ENCODE peak calls at places on chromosomes 4 and X, in eight cellular contexts. One of them, this sample, is unnamed.

GRCh38 chrX:12080265-12080664 is 58.0 kb upstream of the FRMPD4 start:
- DNase-seq in aorta: no peak
- DNase-seq in astrocyte of the spinal cord: peak
- DNase-seq in Right ventricle myocardium inferior: no peak
- DNase-seq in WTC11: no peak
- DNase-seq in activated T-cell treated with anti-CD3 and anti-CD28 coated beads, Interleukin-2, amount 50 U/mL, for 72 hours: no peak
- DNase-seq in GM04504: peak
- DNase-seq in NCI-H69: peak
- DNase-seq in this sample: no peak

GRCh38 chr4:76969493-76969892 is 19.9 kb downstream of the SEPTIN11 start:
- DNase-seq in activated T-cell treated with anti-CD3 and anti-CD28 coated beads, Interleukin-2, amount 50 U/mL, for 72 hours: no peak
- DNase-seq in aorta: no peak
- DNase-seq in NCI-H69: peak
- DNase-seq in WTC11: no peak
- DNase-seq in astrocyte of the spinal cord: no peak
- DNase-seq in GM04504: no peak
- DNase-seq in Right ventricle myocardium inferior: no peak
- DNase-seq in this sample: no peak

GRCh38 chrX:51743179-51743957 is at the start of gene GSPT2:
- DNase-seq in GM04504: peak
- DNase-seq in Right ventricle myocardium inferior: peak
- DNase-seq in NCI-H69: peak
- DNase-seq in aorta: peak
- DNase-seq in WTC11: peak
- DNase-seq in activated T-cell treated with anti-CD3 and anti-CD28 coated beads, Interleukin-2, amount 50 U/mL, for 72 hours: peak
- DNase-seq in astrocyte of the spinal cord: peak
- DNase-seq in this sample: peak

GRCh38 chr4:8707045-8707781 is 114.6 kb downstream of the CPZ start:
- DNase-seq in WTC11: peak
- DNase-seq in Right ventricle myocardium inferior: peak
- DNase-seq in astrocyte of the spinal cord: no peak
- DNase-seq in NCI-H69: peak
- DNase-seq in activated T-cell treated with anti-CD3 and anti-CD28 coated beads, Interleukin-2, amount 50 U/mL, for 72 hours: no peak
- DNase-seq in aorta: peak
- DNase-seq in GM04504: no peak
- DNase-seq in this sample: peak

GRCh38 chr4:1362046-1362445 is 15.0 kb downstream of the UVSSA start:
- DNase-seq in aorta: no peak
- DNase-seq in astrocyte of the spinal cord: no peak
- DNase-seq in NCI-H69: no peak
- DNase-seq in GM04504: no peak
- DNase-seq in Right ventricle myocardium inferior: no peak
- DNase-seq in WTC11: no peak
- DNase-seq in activated T-cell treated with anti-CD3 and anti-CD28 coated beads, Interleukin-2, amount 50 U/mL, for 72 hours: no peak
- DNase-seq in this sample: no peak

GRCh38 chr4:157244348-157244747 is 23.8 kb downstream of the GRIA2 start:
- DNase-seq in activated T-cell treated with anti-CD3 and anti-CD28 coated beads, Interleukin-2, amount 50 U/mL, for 72 hours: no peak
- DNase-seq in NCI-H69: no peak
- DNase-seq in WTC11: no peak
- DNase-seq in Right ventricle myocardium inferior: no peak
- DNase-seq in aorta: no peak
- DNase-seq in astrocyte of the spinal cord: no peak
- DNase-seq in GM04504: no peak
- DNase-seq in this sample: no peak

GRCh38 chr4:3248811-3249661 is at the start of gene MSANTD1:
- DNase-seq in GM04504: no peak
- DNase-seq in WTC11: no peak
- DNase-seq in astrocyte of the spinal cord: peak
- DNase-seq in NCI-H69: no peak
- DNase-seq in Right ventricle myocardium inferior: peak
- DNase-seq in activated T-cell treated with anti-CD3 and anti-CD28 coated beads, Interleukin-2, amount 50 U/mL, for 72 hours: no peak
- DNase-seq in aorta: no peak
- DNase-seq in this sample: no peak

GRCh38 chr4:88093874-88094273 is 64.6 kb downstream of the ABCG2 start:
- DNase-seq in activated T-cell treated with anti-CD3 and anti-CD28 coated beads, Interleukin-2, amount 50 U/mL, for 72 hours: no peak
- DNase-seq in NCI-H69: no peak
- DNase-seq in astrocyte of the spinal cord: no peak
- DNase-seq in GM04504: no peak
- DNase-seq in WTC11: no peak
- DNase-seq in Right ventricle myocardium inferior: no peak
- DNase-seq in aorta: no peak
- DNase-seq in this sample: no peak

GRCh38 chrX:140141444-140142029 is 176.2 kb upstream of the CXorf66 start:
- DNase-seq in Right ventricle myocardium inferior: no peak
- DNase-seq in NCI-H69: peak
- DNase-seq in astrocyte of the spinal cord: peak
- DNase-seq in WTC11: peak
- DNase-seq in activated T-cell treated with anti-CD3 and anti-CD28 coated beads, Interleukin-2, amount 50 U/mL, for 72 hours: peak
- DNase-seq in aorta: no peak
- DNase-seq in GM04504: no peak
- DNase-seq in this sample: no peak

GRCh38 chr4:10403633-10404445 is 53.4 kb downstream of the ZNF518B start:
- DNase-seq in WTC11: no peak
- DNase-seq in NCI-H69: peak
- DNase-seq in Right ventricle myocardium inferior: no peak
- DNase-seq in aorta: no peak
- DNase-seq in activated T-cell treated with anti-CD3 and anti-CD28 coated beads, Interleukin-2, amount 50 U/mL, for 72 hours: no peak
- DNase-seq in astrocyte of the spinal cord: peak
- DNase-seq in GM04504: peak
- DNase-seq in this sample: no peak

GRCh38 chr4:40915318-40916217 is 165.8 kb downstream of the NSUN7 start:
- DNase-seq in activated T-cell treated with anti-CD3 and anti-CD28 coated beads, Interleukin-2, amount 50 U/mL, for 72 hours: peak
- DNase-seq in WTC11: no peak
- DNase-seq in NCI-H69: no peak
- DNase-seq in Right ventricle myocardium inferior: no peak
- DNase-seq in astrocyte of the spinal cord: peak
- DNase-seq in GM04504: no peak
- DNase-seq in aorta: peak
- DNase-seq in this sample: no peak

GRCh38 chrX:32395878-32396277 is 815.5 kb downstream of the DMD start:
- DNase-seq in NCI-H69: no peak
- DNase-seq in Right ventricle myocardium inferior: no peak
- DNase-seq in activated T-cell treated with anti-CD3 and anti-CD28 coated beads, Interleukin-2, amount 50 U/mL, for 72 hours: no peak
- DNase-seq in GM04504: no peak
- DNase-seq in aorta: no peak
- DNase-seq in WTC11: no peak
- DNase-seq in astrocyte of the spinal cord: no peak
- DNase-seq in this sample: no peak

GRCh38 chrX:48491809-48492208 is 15.8 kb downstream of the FTSJ1 start:
- DNase-seq in GM04504: no peak
- DNase-seq in activated T-cell treated with anti-CD3 and anti-CD28 coated beads, Interleukin-2, amount 50 U/mL, for 72 hours: no peak
- DNase-seq in NCI-H69: no peak
- DNase-seq in Right ventricle myocardium inferior: no peak
- DNase-seq in astrocyte of the spinal cord: no peak
- DNase-seq in WTC11: no peak
- DNase-seq in aorta: peak
- DNase-seq in this sample: no peak

GRCh38 chr4:120071192-120071795 is 4.6 kb upstream of the MAD2L1 start:
- DNase-seq in GM04504: peak
- DNase-seq in astrocyte of the spinal cord: peak
- DNase-seq in Right ventricle myocardium inferior: no peak
- DNase-seq in WTC11: no peak
- DNase-seq in activated T-cell treated with anti-CD3 and anti-CD28 coated beads, Interleukin-2, amount 50 U/mL, for 72 hours: peak
- DNase-seq in NCI-H69: peak
- DNase-seq in aorta: no peak
- DNase-seq in this sample: no peak

GRCh38 chr4:8818063-8818881 is 53.4 kb downstream of the HMX1 start:
- DNase-seq in NCI-H69: peak
- DNase-seq in GM04504: no peak
- DNase-seq in Right ventricle myocardium inferior: peak
- DNase-seq in activated T-cell treated with anti-CD3 and anti-CD28 coated beads, Interleukin-2, amount 50 U/mL, for 72 hours: no peak
- DNase-seq in WTC11: peak
- DNase-seq in astrocyte of the spinal cord: no peak
- DNase-seq in aorta: peak
- DNase-seq in this sample: no peak

GRCh38 chr4:73197220-73197619 is 61.4 kb downstream of the ANKRD17 start:
- DNase-seq in astrocyte of the spinal cord: no peak
- DNase-seq in aorta: no peak
- DNase-seq in activated T-cell treated with anti-CD3 and anti-CD28 coated beads, Interleukin-2, amount 50 U/mL, for 72 hours: no peak
- DNase-seq in WTC11: no peak
- DNase-seq in Right ventricle myocardium inferior: no peak
- DNase-seq in NCI-H69: no peak
- DNase-seq in GM04504: no peak
- DNase-seq in this sample: no peak

GRCh38 chrX:105701310-105702052 is 120.9 kb upstream of the NRK start:
- DNase-seq in activated T-cell treated with anti-CD3 and anti-CD28 coated beads, Interleukin-2, amount 50 U/mL, for 72 hours: no peak
- DNase-seq in WTC11: no peak
- DNase-seq in aorta: no peak
- DNase-seq in astrocyte of the spinal cord: peak
- DNase-seq in GM04504: no peak
- DNase-seq in NCI-H69: no peak
- DNase-seq in Right ventricle myocardium inferior: no peak
- DNase-seq in this sample: no peak

GRCh38 chrX:150324035-150324728 is 38.9 kb upstream of the MAMLD1 start:
- DNase-seq in Right ventricle myocardium inferior: no peak
- DNase-seq in aorta: no peak
- DNase-seq in GM04504: peak
- DNase-seq in astrocyte of the spinal cord: peak
- DNase-seq in activated T-cell treated with anti-CD3 and anti-CD28 coated beads, Interleukin-2, amount 50 U/mL, for 72 hours: no peak
- DNase-seq in WTC11: no peak
- DNase-seq in NCI-H69: no peak
- DNase-seq in this sample: no peak

GRCh38 chr4:112214397-112215264 is 17.0 kb upstream of the AP1AR start:
- DNase-seq in GM04504: no peak
- DNase-seq in activated T-cell treated with anti-CD3 and anti-CD28 coated beads, Interleukin-2, amount 50 U/mL, for 72 hours: no peak
- DNase-seq in WTC11: no peak
- DNase-seq in NCI-H69: peak
- DNase-seq in astrocyte of the spinal cord: peak
- DNase-seq in Right ventricle myocardium inferior: no peak
- DNase-seq in aorta: no peak
- DNase-seq in this sample: no peak

GRCh38 chr4:167100120-167100519 is 134.2 kb downstream of the SPOCK3 start:
- DNase-seq in aorta: no peak
- DNase-seq in astrocyte of the spinal cord: peak
- DNase-seq in activated T-cell treated with anti-CD3 and anti-CD28 coated beads, Interleukin-2, amount 50 U/mL, for 72 hours: no peak
- DNase-seq in GM04504: no peak
- DNase-seq in Right ventricle myocardium inferior: no peak
- DNase-seq in WTC11: no peak
- DNase-seq in NCI-H69: peak
- DNase-seq in this sample: no peak

GRCh38 chrX:42946544-42947223 is 168.7 kb upstream of the PPP1R2C start:
- DNase-seq in GM04504: no peak
- DNase-seq in Right ventricle myocardium inferior: no peak
- DNase-seq in NCI-H69: no peak
- DNase-seq in activated T-cell treated with anti-CD3 and anti-CD28 coated beads, Interleukin-2, amount 50 U/mL, for 72 hours: no peak
- DNase-seq in astrocyte of the spinal cord: no peak
- DNase-seq in aorta: no peak
- DNase-seq in WTC11: no peak
- DNase-seq in this sample: no peak

GRCh38 chrX:41553688-41554087 is 106.5 kb downstream of the NYX start:
- DNase-seq in astrocyte of the spinal cord: peak
- DNase-seq in GM04504: no peak
- DNase-seq in NCI-H69: no peak
- DNase-seq in Right ventricle myocardium inferior: no peak
- DNase-seq in activated T-cell treated with anti-CD3 and anti-CD28 coated beads, Interleukin-2, amount 50 U/mL, for 72 hours: no peak
- DNase-seq in WTC11: no peak
- DNase-seq in aorta: no peak
- DNase-seq in this sample: no peak

GRCh38 chrX:68714856-68715255 is 67.4 kb downstream of the STARD8 start:
- DNase-seq in Right ventricle myocardium inferior: no peak
- DNase-seq in NCI-H69: no peak
- DNase-seq in GM04504: no peak
- DNase-seq in activated T-cell treated with anti-CD3 and anti-CD28 coated beads, Interleukin-2, amount 50 U/mL, for 72 hours: no peak
- DNase-seq in WTC11: no peak
- DNase-seq in aorta: no peak
- DNase-seq in astrocyte of the spinal cord: no peak
- DNase-seq in this sample: no peak

GRCh38 chr4:52588097-52588496 is 71.0 kb downstream of the USP46 start:
- DNase-seq in NCI-H69: peak
- DNase-seq in WTC11: peak
- DNase-seq in Right ventricle myocardium inferior: no peak
- DNase-seq in astrocyte of the spinal cord: peak
- DNase-seq in GM04504: no peak
- DNase-seq in aorta: no peak
- DNase-seq in activated T-cell treated with anti-CD3 and anti-CD28 coated beads, Interleukin-2, amount 50 U/mL, for 72 hours: peak
- DNase-seq in this sample: peak

GRCh38 chr4:61445374-61446063 is 245.4 kb downstream of the ADGRL3 start:
- DNase-seq in WTC11: no peak
- DNase-seq in Right ventricle myocardium inferior: no peak
- DNase-seq in astrocyte of the spinal cord: no peak
- DNase-seq in activated T-cell treated with anti-CD3 and anti-CD28 coated beads, Interleukin-2, amount 50 U/mL, for 72 hours: no peak
- DNase-seq in GM04504: no peak
- DNase-seq in aorta: no peak
- DNase-seq in NCI-H69: peak
- DNase-seq in this sample: no peak

GRCh38 chrX:107672955-107673378 is 44.7 kb downstream of the PRPS1 start:
- DNase-seq in activated T-cell treated with anti-CD3 and anti-CD28 coated beads, Interleukin-2, amount 50 U/mL, for 72 hours: peak
- DNase-seq in Right ventricle myocardium inferior: peak
- DNase-seq in WTC11: peak
- DNase-seq in astrocyte of the spinal cord: peak
- DNase-seq in GM04504: peak
- DNase-seq in aorta: peak
- DNase-seq in NCI-H69: peak
- DNase-seq in this sample: peak

GRCh38 chr4:76458829-76459228 is 23.8 kb downstream of the SHROOM3 start:
- DNase-seq in astrocyte of the spinal cord: no peak
- DNase-seq in Right ventricle myocardium inferior: no peak
- DNase-seq in WTC11: peak
- DNase-seq in aorta: no peak
- DNase-seq in activated T-cell treated with anti-CD3 and anti-CD28 coated beads, Interleukin-2, amount 50 U/mL, for 72 hours: no peak
- DNase-seq in NCI-H69: peak
- DNase-seq in GM04504: no peak
- DNase-seq in this sample: no peak

GRCh38 chr4:71290074-71290473 is 48.7 kb upstream of the SLC4A4 start:
- DNase-seq in GM04504: peak
- DNase-seq in NCI-H69: no peak
- DNase-seq in Right ventricle myocardium inferior: no peak
- DNase-seq in WTC11: no peak
- DNase-seq in astrocyte of the spinal cord: peak
- DNase-seq in activated T-cell treated with anti-CD3 and anti-CD28 coated beads, Interleukin-2, amount 50 U/mL, for 72 hours: no peak
- DNase-seq in aorta: no peak
- DNase-seq in this sample: no peak

GRCh38 chrX:74521961-74522833 is 92.2 kb downstream of the RLIM start:
- DNase-seq in astrocyte of the spinal cord: peak
- DNase-seq in aorta: no peak
- DNase-seq in WTC11: no peak
- DNase-seq in Right ventricle myocardium inferior: peak
- DNase-seq in NCI-H69: no peak
- DNase-seq in GM04504: peak
- DNase-seq in activated T-cell treated with anti-CD3 and anti-CD28 coated beads, Interleukin-2, amount 50 U/mL, for 72 hours: no peak
- DNase-seq in this sample: peak

GRCh38 chr4:143375326-143376073 is 38.8 kb downstream of the GAB1 start:
- DNase-seq in WTC11: peak
- DNase-seq in Right ventricle myocardium inferior: no peak
- DNase-seq in NCI-H69: peak
- DNase-seq in GM04504: no peak
- DNase-seq in astrocyte of the spinal cord: no peak
- DNase-seq in aorta: no peak
- DNase-seq in activated T-cell treated with anti-CD3 and anti-CD28 coated beads, Interleukin-2, amount 50 U/mL, for 72 hours: no peak
- DNase-seq in this sample: peak

GRCh38 chrX:24495700-24496099 is 30.6 kb downstream of the PDK3 start:
- DNase-seq in NCI-H69: peak
- DNase-seq in GM04504: no peak
- DNase-seq in Right ventricle myocardium inferior: no peak
- DNase-seq in WTC11: no peak
- DNase-seq in aorta: no peak
- DNase-seq in astrocyte of the spinal cord: no peak
- DNase-seq in activated T-cell treated with anti-CD3 and anti-CD28 coated beads, Interleukin-2, amount 50 U/mL, for 72 hours: no peak
- DNase-seq in this sample: no peak

GRCh38 chr4:185839204-185839712 is 27.3 kb upstream of the SORBS2 start:
- DNase-seq in aorta: peak
- DNase-seq in astrocyte of the spinal cord: peak
- DNase-seq in activated T-cell treated with anti-CD3 and anti-CD28 coated beads, Interleukin-2, amount 50 U/mL, for 72 hours: no peak
- DNase-seq in GM04504: peak
- DNase-seq in WTC11: peak
- DNase-seq in NCI-H69: no peak
- DNase-seq in Right ventricle myocardium inferior: no peak
- DNase-seq in this sample: peak

This sample was measured in left ventricle myocardium inferior.